ENCODE peak calls at places on chromosomes 11 and 22, in eight cellular contexts. S is GM23338, H is right lobe of liver, E is neural crest cell, K is cardiac muscle cell, R is astrocyte, I is AG10803, T is mucosa of descending colon. Y is an unnamed sample.
A peak's percentile ranks its signal among the peaks of the same experiment; 100 is the strongest.

GRCh38 chr11:125053167-125053566 is 9.9 kb upstream of the SLC37A2 start:
- DNase-seq in S (no peak), H (no peak), E (no peak), K (no peak), R (no peak), I (no peak), T (no peak), Y (no peak)

GRCh38 chr22:48846200-48846599 is 981.5 kb downstream of the BRD1 start:
- DNase-seq in S (no peak), H (no peak), E (no peak), K (no peak), R (no peak), I (no peak), T (no peak), Y (no peak)

GRCh38 chr22:26674211-26675190 is 17.1 kb downstream of the MIAT start:
- DNase-seq in S (no peak), H (no peak), E (no peak), K (no peak), R (no peak), I (no peak), T (no peak), Y (no peak)

GRCh38 chr11:124872741-124873140 is 7.5 kb downstream of the ROBO3 start:
- DNase-seq in S (peak; percentile 66), H (no peak), E (no peak), K (no peak), R (no peak), I (no peak), T (no peak), Y (no peak)

GRCh38 chr11:23732026-23732425 is 764.8 kb upstream of the LUZP2 start:
- DNase-seq in S (no peak), H (no peak), E (no peak), K (no peak), R (peak; percentile 47), I (no peak), T (no peak), Y (no peak)

GRCh38 chr11:69215216-69215615 is 59.5 kb downstream of the SMIM38 start:
- DNase-seq in S (no peak), H (no peak), E (no peak), K (no peak), R (no peak), I (no peak), T (no peak), Y (no peak)

GRCh38 chr11:12075822-12076821 is 34.3 kb upstream of the MICAL2 start:
- DNase-seq in S (no peak), H (no peak), E (no peak), K (peak; percentile 94), R (peak; percentile 100), I (peak; percentile 100), T (no peak), Y (no peak)

GRCh38 chr11:34655335-34656008 is 34.6 kb downstream of the EHF start:
- DNase-seq in S (no peak), H (no peak), E (no peak), K (peak; percentile 77), R (peak; percentile 89), I (peak; percentile 70), T (no peak), Y (no peak)

GRCh38 chr11:60717956-60718355 is 6.6 kb upstream of the MS4A18 start:
- DNase-seq in S (no peak), H (no peak), E (no peak), K (no peak), R (no peak), I (no peak), T (peak; percentile 44), Y (no peak)

GRCh38 chr11:44708063-44708462 is 18.7 kb upstream of the TSPAN18 start:
- DNase-seq in S (no peak), H (no peak), E (no peak), K (peak; percentile 74), R (no peak), I (peak; percentile 20), T (no peak), Y (no peak)

GRCh38 chr22:39236321-39237275 is 8.2 kb downstream of the PDGFB start:
- DNase-seq in S (no peak), H (no peak), E (no peak), K (peak; percentile 45), R (no peak), I (no peak), T (no peak), Y (no peak)

GRCh38 chr22:47384977-47385376 is 622.5 kb downstream of the TBC1D22A start:
- DNase-seq in S (no peak), H (peak; percentile 12), E (no peak), K (no peak), R (no peak), I (no peak), T (no peak), Y (peak; percentile 57)

GRCh38 chr22:43110444-43110926 is at the start of gene BIK:
- DNase-seq in S (peak; percentile 92), H (peak; percentile 75), E (peak; percentile 27), K (peak; percentile 35), R (no peak), I (peak; percentile 17), T (peak; percentile 78), Y (no peak)

DNA sequence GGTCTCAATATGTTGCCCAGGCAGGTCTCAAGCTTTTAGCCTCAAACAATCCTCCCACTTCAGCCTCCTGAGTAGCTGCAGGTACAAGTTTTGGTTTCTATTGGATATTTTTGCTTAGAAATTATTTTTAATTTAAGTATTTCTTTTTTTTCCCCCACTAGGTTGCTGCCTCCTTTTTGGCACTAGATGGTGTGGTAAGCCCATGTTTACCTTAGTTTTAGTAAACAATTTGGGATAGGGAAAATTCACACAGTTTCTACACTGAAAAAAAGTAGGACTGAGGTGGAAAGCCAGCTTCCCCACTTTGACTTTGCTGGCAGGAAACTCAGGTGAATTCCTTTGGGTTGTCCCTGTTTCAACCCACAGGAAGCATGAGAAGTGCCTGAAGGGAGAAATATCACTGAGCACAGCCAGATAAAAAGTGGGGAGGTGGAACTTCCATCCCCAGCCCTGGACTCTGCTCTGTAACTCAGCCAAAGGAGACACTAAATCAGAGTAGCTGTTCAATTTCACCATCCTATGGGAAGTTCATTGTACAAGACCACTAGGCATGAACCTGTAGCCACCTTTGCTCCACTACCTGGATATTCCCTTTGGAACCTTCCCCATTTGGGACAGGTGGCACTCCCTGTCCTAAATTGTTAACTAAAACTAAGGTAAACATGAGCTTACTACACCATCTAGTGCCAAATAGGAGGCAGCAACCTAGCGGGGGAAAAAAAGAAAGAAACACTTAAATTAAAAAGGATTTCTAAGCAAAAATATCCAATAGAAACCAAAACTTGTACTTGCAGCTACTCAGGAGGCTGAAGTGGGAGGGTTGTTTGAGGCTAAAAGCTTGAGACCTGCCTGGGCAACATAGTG is 154.4 kb upstream of the FAT3 start:
- DNase-seq in S (peak; percentile 65), H (no peak), E (no peak), K (peak; percentile 15), R (no peak), I (peak; percentile 5), T (no peak), Y (no peak)
- TF ChIP-seq CTCF in S (peak; percentile 56), H (peak; percentile 34), E (peak; percentile 39), K (peak; percentile 22), R (peak; percentile 29), I (peak; percentile 43), T (no peak), Y (peak; percentile 56)

DNA sequence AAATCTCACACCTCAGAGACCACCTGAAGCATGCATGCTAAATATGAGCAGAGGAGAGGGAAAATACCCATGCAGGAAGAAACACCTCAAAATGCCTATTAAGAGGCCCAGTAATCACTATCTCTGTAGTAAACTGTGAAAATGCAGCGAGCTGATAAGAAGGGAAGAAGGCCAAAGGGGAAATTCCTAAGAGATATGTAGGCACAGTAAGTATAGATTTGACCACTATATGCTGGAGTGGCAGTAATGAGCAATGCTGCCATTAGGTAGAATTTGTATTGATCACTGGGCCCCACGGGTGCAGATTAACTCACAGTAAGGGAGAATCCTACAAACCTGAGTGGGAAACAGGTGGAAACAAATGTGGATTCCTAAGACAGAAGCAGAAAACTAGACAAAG is 1813.1 kb upstream of the RAG2 start:
- DNase-seq in S (peak; percentile 8), H (no peak), E (no peak), K (no peak), R (no peak), I (no peak), T (no peak), Y (no peak)
- TF ChIP-seq CTCF in S (peak; percentile 18), H (no peak), E (peak; percentile 46), K (no peak), R (peak; percentile 14), I (no peak), T (no peak), Y (peak; percentile 51)

DNA sequence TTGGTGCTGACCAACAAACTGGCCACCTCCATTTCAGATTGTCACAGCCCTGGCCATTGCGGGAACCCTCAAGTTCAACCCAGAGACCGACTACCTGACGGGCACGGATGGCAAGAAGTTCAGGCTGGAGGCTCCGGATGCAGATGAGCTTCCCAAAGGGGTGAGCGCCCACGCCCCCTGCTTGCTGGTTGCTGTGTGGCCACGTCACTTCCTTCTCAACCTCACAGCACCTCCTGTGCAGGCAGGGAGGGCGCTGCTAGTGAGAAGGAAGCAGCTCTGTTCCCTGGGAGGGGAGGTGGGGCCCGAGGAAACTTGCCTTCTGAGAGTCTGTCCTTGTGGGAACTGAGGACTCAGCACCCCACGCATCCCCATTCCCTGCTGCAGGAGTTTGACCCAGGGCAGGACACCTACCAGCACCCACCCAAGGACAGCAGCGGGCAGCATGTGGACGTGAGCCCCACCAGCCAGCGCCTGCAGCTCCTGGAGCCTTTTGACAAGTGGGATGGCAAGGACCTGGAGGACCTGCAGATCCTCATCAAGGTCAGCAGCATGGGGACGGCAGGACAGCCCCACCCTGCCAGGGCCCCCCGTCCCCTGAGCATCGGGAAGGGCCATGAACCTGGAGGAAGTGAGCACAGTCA is 19.3 kb downstream of the POLR3H start:
- DNase-seq in S (peak; percentile 58), H (no peak), E (no peak), K (no peak), R (no peak), I (no peak), T (no peak), Y (no peak)
- TF ChIP-seq CTCF in S (no peak), H (no peak), E (no peak), K (no peak), R (no peak), I (no peak), T (no peak), Y (no peak)

GRCh38 chr22:23376256-23376655 is 195.9 kb downstream of the BCR start:
- DNase-seq in S (peak; percentile 75), H (no peak), E (no peak), K (peak; percentile 6), R (no peak), I (no peak), T (peak; percentile 71), Y (no peak)
- TF ChIP-seq CTCF in S (peak; percentile 57), H (no peak), E (peak; percentile 24), K (peak; percentile 15), R (peak; percentile 9), I (peak; percentile 25), T (peak; percentile 21), Y (peak; percentile 53)

Y was measured in chondrocyte.